ENCODE peak calls at places on chromosomes 4 and X, in eight cellular contexts. X is CD8-positive, alpha-beta T cell; W is H9; V is progenitor cell of endocrine pancreas; U is fibroblast of pulmonary artery; L is cardiac fibroblast; S is epithelial cell of esophagus; E is astrocyte of the spinal cord. Z is an unnamed sample.

GRCh38 chrX:9492901-9493300 is 28.0 kb downstream of the TBL1X start:
- DNase-seq in V (no peak), L (no peak), E (no peak), X (no peak), W (no peak), U (no peak), S (no peak), Z (no peak)

GRCh38 chr4:109589605-109590004 is 29.6 kb downstream of the MCUB start:
- DNase-seq in L (no peak), W (no peak), V (no peak), E (no peak), X (no peak), S (peak), U (no peak), Z (no peak)

GRCh38 chrX:23884427-23885024 is 23.2 kb downstream of the APOO start:
- DNase-seq in V (no peak), W (no peak), X (no peak), U (no peak), E (peak), L (peak), S (peak), Z (no peak)

GRCh38 chr4:37928421-37928820 is 31.8 kb upstream of the PTTG2 start:
- DNase-seq in U (no peak), X (no peak), W (no peak), L (no peak), S (no peak), V (no peak), E (no peak), Z (no peak)

GRCh38 chr4:137267024-137267423 is 265.3 kb downstream of the PCDH18 start:
- DNase-seq in S (peak), W (no peak), X (no peak), E (peak), V (no peak), L (peak), U (peak), Z (no peak)

GRCh38 chr4:110196206-110196870 is 2.1 kb downstream of the ELOVL6 start:
- DNase-seq in L (peak), X (peak), U (no peak), S (peak), E (peak), W (peak), V (peak), Z (peak)

GRCh38 chrX:100819534-100819836 is 706 bp upstream of the CSTF2 start:
- DNase-seq in L (no peak), V (no peak), X (no peak), E (no peak), W (peak), S (no peak), U (no peak), Z (no peak)

GRCh38 chr4:186243331-186243730 is 16.0 kb downstream of the KLKB1 start:
- DNase-seq in W (no peak), S (no peak), V (no peak), X (no peak), L (no peak), E (no peak), U (no peak), Z (no peak)

GRCh38 chr4:4781936-4782754 is 77.3 kb upstream of the MSX1 start:
- DNase-seq in U (peak), S (no peak), X (no peak), E (peak), L (no peak), W (no peak), V (no peak), Z (no peak)

GRCh38 chr4:159655547-159655946 is 552.7 kb downstream of the RAPGEF2 start:
- DNase-seq in W (no peak), U (peak), X (no peak), V (no peak), E (peak), L (peak), S (peak), Z (no peak)

GRCh38 chr4:145709843-145710242 is 29.9 kb downstream of the C4orf51 start:
- DNase-seq in S (peak), V (no peak), U (peak), X (no peak), L (peak), E (peak), W (no peak), Z (no peak)

GRCh38 chr4:141132689-141133145 is 552 bp downstream of the RNF150 start:
- DNase-seq in U (peak), X (no peak), W (peak), V (peak), L (peak), S (no peak), E (peak), Z (no peak)

GRCh38 chr4:133320576-133321170 is 171.6 kb downstream of the PCDH10 start:
- DNase-seq in L (peak), W (peak), X (no peak), S (peak), E (peak), U (peak), V (no peak), Z (peak)

GRCh38 chr4:39037491-39037825 is 5.2 kb upstream of the TMEM156 start:
- DNase-seq in W (no peak), S (peak), X (no peak), L (peak), U (peak), V (no peak), E (peak), Z (no peak)

GRCh38 chr4:141121768-141122415 is 11.4 kb downstream of the RNF150 start:
- DNase-seq in S (no peak), U (no peak), E (no peak), X (no peak), L (no peak), V (no peak), W (no peak), Z (no peak)

GRCh38 chr4:142380052-142380598 is 466.0 kb downstream of the INPP4B start:
- DNase-seq in S (peak), W (no peak), X (no peak), E (no peak), U (no peak), L (peak), V (no peak), Z (no peak)

GRCh38 chr4:147754037-147754445 is 22.2 kb downstream of the ARHGAP10 start:
- DNase-seq in E (peak), L (peak), V (no peak), U (peak), S (peak), W (no peak), X (no peak), Z (no peak)

GRCh38 chr4:48546336-48546735 is 56.3 kb downstream of the ZAR1 start:
- DNase-seq in W (no peak), X (no peak), U (peak), E (peak), V (no peak), L (peak), S (peak), Z (peak)

GRCh38 chr4:183362916-183363542 is 40.8 kb upstream of the CLDN24 start:
- DNase-seq in V (no peak), S (peak), X (no peak), L (no peak), E (peak), W (no peak), U (peak), Z (no peak)

GRCh38 chr4:13527192-13527982 is 16.9 kb downstream of the NKX3-2 start:
- DNase-seq in W (no peak), S (no peak), X (no peak), L (no peak), V (no peak), U (no peak), E (no peak), Z (no peak)

GRCh38 chrX:138485224-138485623 is 226.3 kb downstream of the FGF13 start:
- DNase-seq in S (no peak), E (no peak), U (no peak), V (no peak), W (no peak), L (no peak), X (no peak), Z (no peak)

GRCh38 chrX:24465524-24465850 is 401 bp downstream of the PDK3 start:
- DNase-seq in E (no peak), W (no peak), L (no peak), V (no peak), U (no peak), S (no peak), X (peak), Z (no peak)

GRCh38 chr4:8069102-8069752 is 89.4 kb downstream of the ABLIM2 start:
- DNase-seq in X (no peak), L (no peak), W (no peak), E (no peak), S (no peak), V (no peak), U (no peak), Z (no peak)

GRCh38 chr4:109955146-109955545 is 42.5 kb downstream of the EGF start:
- DNase-seq in U (no peak), W (no peak), X (no peak), S (no peak), V (no peak), L (no peak), E (no peak), Z (no peak)

GRCh38 chr4:3563403-3563802 is 31.2 kb upstream of the LRPAP1 start:
- DNase-seq in V (no peak), S (no peak), W (no peak), X (no peak), U (no peak), E (no peak), L (no peak), Z (no peak)

GRCh38 chrX:101219840-101220191 is 230 bp downstream of the DRP2 start:
- DNase-seq in U (peak), V (no peak), S (no peak), L (peak), X (no peak), E (peak), W (no peak), Z (no peak)

GRCh38 chr4:77152421-77152820 is 4.6 kb upstream of the CCNG2 start:
- DNase-seq in S (peak), V (no peak), L (no peak), U (no peak), W (no peak), E (peak), X (no peak), Z (no peak)

DNA sequence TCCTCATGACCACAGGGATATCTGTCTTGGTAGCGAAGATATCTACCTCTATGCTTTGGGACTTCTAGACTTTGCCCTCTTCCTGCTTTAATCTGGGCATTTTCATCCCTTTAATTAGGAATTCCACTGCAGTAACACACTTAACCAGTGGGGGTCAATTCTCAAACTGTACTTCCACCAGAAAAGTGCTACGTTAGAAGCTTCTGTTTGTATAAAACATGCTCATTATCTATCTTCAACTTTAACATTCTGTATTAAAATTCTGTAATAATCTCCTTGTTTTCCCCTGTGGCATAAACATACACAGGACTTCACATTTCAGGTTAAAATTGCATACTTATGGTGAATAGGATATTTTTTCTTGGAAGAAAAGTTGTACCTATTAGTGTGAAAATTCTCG is 105.6 kb downstream of the AMMECR1 start:
- DNase-seq in X (no peak), S (no peak), V (no peak), W (no peak), E (no peak), L (no peak), U (no peak), Z (no peak)
- TF ChIP-seq CTCF in X (no peak), S (no peak), V (peak), W (peak), E (peak), L (no peak), U (peak), Z (no peak)

DNA sequence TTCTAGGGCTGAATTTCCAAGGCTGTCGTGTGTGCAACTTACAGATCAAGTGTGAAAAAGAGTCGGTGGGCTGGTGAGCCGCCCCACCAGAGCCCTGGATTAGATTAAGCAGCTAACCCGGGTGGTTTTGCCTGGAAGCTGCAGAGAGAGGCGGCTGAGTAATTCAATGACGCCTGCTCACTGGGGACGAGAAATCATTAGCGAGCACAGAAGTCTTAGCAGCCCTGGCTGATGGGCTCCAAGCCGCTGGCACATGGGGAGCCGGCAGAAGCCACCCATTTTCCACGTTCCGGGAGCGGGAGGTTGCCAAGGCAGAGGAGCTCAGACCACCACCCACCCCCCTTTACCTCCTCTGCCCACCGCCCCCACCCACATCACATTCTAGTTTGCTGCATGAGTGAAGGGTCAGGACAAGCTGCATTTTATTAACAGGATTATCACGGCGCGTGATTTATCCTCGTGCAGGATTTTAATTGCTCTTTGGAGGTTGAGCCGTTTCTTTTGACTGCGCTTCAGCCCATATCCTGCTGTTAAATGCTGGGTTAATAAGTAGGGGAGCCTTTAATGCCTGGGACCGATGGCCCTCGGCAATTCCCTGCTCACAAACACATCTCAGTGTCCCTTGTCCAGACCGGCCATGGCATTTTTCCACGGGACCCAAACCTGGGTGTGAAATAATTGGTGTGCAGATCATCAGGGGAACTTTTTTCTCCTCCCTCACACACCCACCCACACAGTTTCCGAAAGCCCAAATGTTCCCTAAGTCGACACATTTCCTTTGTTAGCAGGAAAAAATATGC is 19.1 kb downstream of the BCOR start:
- DNase-seq in E (no peak), U (no peak), S (no peak), V (no peak), L (no peak), W (no peak), X (no peak), Z (no peak)
- TF ChIP-seq CTCF in E (no peak), U (no peak), S (no peak), V (no peak), L (no peak), W (no peak), X (no peak), Z (no peak)

GRCh38 chrX:46554942-46555341 is 9.7 kb upstream of the ZNF674 start:
- DNase-seq in W (no peak), E (peak), V (no peak), S (peak), X (no peak), L (peak), U (peak), Z (no peak)
- TF ChIP-seq CTCF in W (peak), E (no peak), V (no peak), S (peak), X (no peak), L (peak), U (peak), Z (peak)

GRCh38 chr4:42371306-42372063 is 25.8 kb upstream of the SHISA3 start:
- DNase-seq in V (no peak), E (peak), S (peak), X (no peak), L (peak), W (no peak), U (peak), Z (no peak)

GRCh38 chr4:42363614-42364013 is 33.7 kb upstream of the SHISA3 start:
- DNase-seq in X (no peak), L (no peak), V (no peak), W (no peak), E (no peak), S (no peak), U (no peak), Z (no peak)

GRCh38 chr4:42364654-42365053 is 32.6 kb upstream of the SHISA3 start:
- DNase-seq in U (no peak), V (no peak), X (no peak), S (no peak), L (no peak), W (no peak), E (no peak), Z (no peak)

GRCh38 chr4:42366959-42367358 is 30.3 kb upstream of the SHISA3 start:
- DNase-seq in V (no peak), X (no peak), S (no peak), E (no peak), U (no peak), L (no peak), W (no peak), Z (no peak)

DNA sequence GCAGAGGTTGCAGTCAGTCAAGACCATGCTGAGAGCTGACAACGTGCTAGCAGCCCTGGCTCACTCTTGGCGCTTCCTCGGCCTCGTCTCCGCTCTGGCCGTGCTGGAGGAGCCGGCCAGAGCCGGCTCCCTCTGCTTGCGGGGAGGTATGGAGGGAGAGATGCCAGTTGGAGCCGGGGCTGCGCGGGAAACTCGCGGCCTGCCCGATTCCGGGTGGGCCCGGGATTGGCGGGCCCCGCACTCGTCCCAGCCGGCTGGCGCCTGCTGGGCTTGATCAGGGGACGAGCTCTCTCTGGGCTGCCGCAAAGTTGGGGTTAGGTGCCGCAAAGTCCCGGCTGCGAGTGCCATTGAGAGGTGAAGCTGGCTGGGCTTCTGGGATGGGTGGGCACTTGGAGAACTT is 27.8 kb upstream of the SHISA3 start:
- DNase-seq in W (no peak), V (no peak), E (no peak), U (no peak), X (no peak), L (no peak), S (no peak), Z (no peak)
- TF ChIP-seq CTCF in W (no peak), V (no peak), E (no peak), U (no peak), X (no peak), L (no peak), S (no peak), Z (no peak)

DNA sequence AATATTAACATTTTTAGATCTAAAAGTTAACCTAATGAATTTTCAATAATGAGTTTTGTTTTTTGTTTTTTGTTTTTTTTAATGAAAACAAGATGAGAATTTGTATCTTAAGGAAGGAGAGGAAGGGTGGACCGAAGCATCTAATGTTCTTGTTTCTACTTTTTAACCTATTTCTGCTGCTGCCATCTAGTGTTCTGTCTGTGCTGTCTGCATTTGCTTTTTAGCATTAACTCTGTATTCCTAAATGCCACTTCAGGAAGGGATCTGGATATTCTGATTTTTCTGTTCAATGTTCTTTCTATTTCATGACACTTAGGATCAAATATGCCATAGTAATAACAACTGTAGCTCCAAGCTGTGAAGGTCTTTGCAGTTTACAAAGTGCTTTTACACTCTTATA is 161.7 kb downstream of the BRWD3 start:
- DNase-seq in V (no peak), W (no peak), L (peak), E (peak), X (no peak), S (peak), U (peak), Z (no peak)
- TF ChIP-seq CTCF in V (no peak), W (peak), L (peak), E (peak), X (no peak), S (peak), U (peak), Z (peak)

GRCh38 chr4:170374770-170375169 is 285.0 kb upstream of the AADAT start:
- DNase-seq in V (no peak), U (peak), E (no peak), L (peak), X (no peak), S (peak), W (peak), Z (peak)
- TF ChIP-seq CTCF in V (peak), U (peak), E (peak), L (peak), X (no peak), S (peak), W (peak), Z (peak)

Z was measured in DND-41.